ENCODE peak calls at places on chromosome 2, in four cellular contexts. M, A, Q and X are unnamed samples.
A peak's percentile ranks its signal among the peaks of the same experiment; 100 is the strongest.

GRCh38 chr2:159045545-159046454 is 77.4 kb downstream of the TANC1 start:
- DNase-seq in Q (no peak), M (no peak), A (no peak), X (no peak)

GRCh38 chr2:61877571-61878245 is 10.7 kb downstream of the CCT4 start:
- DNase-seq in A (no peak), M (peak; percentile 76), Q (no peak), X (no peak)

GRCh38 chr2:233473386-233473791 is 93.2 kb downstream of the USP40 start:
- DNase-seq in M (no peak), Q (peak; percentile 6), A (no peak), X (peak; percentile 11)

GRCh38 chr2:209591021-209591420 is 167.2 kb downstream of the MAP2 start:
- DNase-seq in A (no peak), Q (no peak), M (no peak), X (no peak)

GRCh38 chr2:138722316-138722715 is 57.9 kb downstream of the NXPH2 start:
- DNase-seq in M (no peak), Q (no peak), A (no peak), X (no peak)

GRCh38 chr2:19651466-19651865 is 250.3 kb downstream of the TTC32 start:
- DNase-seq in Q (no peak), M (no peak), A (no peak), X (no peak)

GRCh38 chr2:167582619-167583018 is 664.8 kb downstream of the STK39 start:
- DNase-seq in A (no peak), Q (no peak), M (no peak), X (no peak)

GRCh38 chr2:188326290-188326668 is 34.6 kb downstream of the GULP1 start:
- DNase-seq in A (no peak), Q (no peak), M (no peak), X (no peak)

GRCh38 chr2:233928594-233929351 is 11.6 kb downstream of the TRPM8 start:
- DNase-seq in M (peak; percentile 55), A (no peak), Q (peak; percentile 32), X (peak; percentile 43)

GRCh38 chr2:202278944-202279343 is 13.4 kb downstream of the NOP58 start:
- DNase-seq in A (no peak), Q (no peak), M (peak; percentile 67), X (no peak)

GRCh38 chr2:206700141-206700540 is 18.1 kb downstream of the DYTN start:
- DNase-seq in A (no peak), M (no peak), Q (no peak), X (no peak)

GRCh38 chr2:28294451-28294850 is 98.2 kb upstream of the FOSL2 start:
- DNase-seq in Q (no peak), M (no peak), A (no peak), X (no peak)

GRCh38 chr2:328761-329160 is 40.9 kb upstream of the ALKAL2 start:
- DNase-seq in Q (no peak), A (no peak), M (no peak), X (no peak)
- TF ChIP-seq CTCF in Q (no peak), A (no peak), M (no peak), X (no peak)

GRCh38 chr2:195732569-195732968 is 75.5 kb downstream of the SLC39A10 start:
- DNase-seq in M (no peak), Q (no peak), A (no peak), X (no peak)

GRCh38 chr2:195737531-195738162 is 80.6 kb downstream of the SLC39A10 start:
- DNase-seq in Q (no peak), A (no peak), M (no peak), X (no peak)

GRCh38 chr2:195734395-195734794 is 77.4 kb downstream of the SLC39A10 start:
- DNase-seq in M (no peak), Q (no peak), A (no peak), X (no peak)
- H3K4me1 ChIP-seq in M (peaks cover 19% of the 10 kb centered on the region), Q (no peaks in the 10 kb centered on the region), A (no peaks in the 10 kb centered on the region), X (no peaks in the 10 kb centered on the region)

DNA sequence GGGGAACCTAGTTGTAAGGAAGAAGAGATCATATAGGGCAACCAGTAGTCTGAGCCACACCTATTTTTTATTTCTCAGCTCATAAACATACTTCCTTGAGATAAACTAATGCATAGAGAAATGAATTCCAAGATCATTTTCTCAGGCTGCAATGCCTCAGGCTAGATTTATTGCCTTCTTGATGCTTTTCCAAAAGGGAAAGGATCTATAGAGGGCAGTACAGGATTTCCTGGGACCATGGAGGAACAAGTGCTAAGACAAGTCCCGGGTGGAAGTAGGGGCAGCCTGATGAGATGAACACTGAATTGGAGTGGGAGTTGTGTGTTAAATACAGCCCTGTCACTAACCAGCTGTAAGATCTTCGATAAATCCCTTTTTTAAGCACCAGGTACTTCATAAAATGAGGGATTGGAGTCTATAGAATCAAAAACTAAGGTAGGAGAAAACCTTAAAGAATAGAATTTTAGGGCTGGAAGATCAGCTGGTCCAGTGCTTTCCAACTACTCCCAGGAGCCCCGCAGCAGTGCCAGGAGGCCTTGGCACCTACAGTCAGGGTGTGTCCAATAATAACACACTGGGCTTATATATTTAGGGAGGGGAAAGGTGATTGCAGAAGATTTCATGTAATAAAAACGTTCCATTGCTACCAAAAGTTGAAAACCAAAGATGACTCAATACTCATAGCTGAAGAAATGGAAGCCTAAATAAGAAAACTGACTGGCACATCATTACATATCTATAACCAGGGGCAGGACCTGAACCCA is 58.1 kb downstream of the SERTAD2 start:
- DNase-seq in Q (peak; percentile 51), A (no peak), M (peak; percentile 38), X (no peak)
- TF ChIP-seq CTCF in Q (peak; percentile 25), A (no peak), M (peak; percentile 46), X (no peak)

GRCh38 chr2:181798022-181798421 is 93.5 kb upstream of the ITPRID2 start:
- DNase-seq in M (no peak), A (no peak), Q (no peak), X (no peak)
- H3K4me1 ChIP-seq in M (no peaks in the 10 kb centered on the region), A (no peaks in the 10 kb centered on the region), Q (no peaks in the 10 kb centered on the region), X (no peaks in the 10 kb centered on the region)

DNA sequence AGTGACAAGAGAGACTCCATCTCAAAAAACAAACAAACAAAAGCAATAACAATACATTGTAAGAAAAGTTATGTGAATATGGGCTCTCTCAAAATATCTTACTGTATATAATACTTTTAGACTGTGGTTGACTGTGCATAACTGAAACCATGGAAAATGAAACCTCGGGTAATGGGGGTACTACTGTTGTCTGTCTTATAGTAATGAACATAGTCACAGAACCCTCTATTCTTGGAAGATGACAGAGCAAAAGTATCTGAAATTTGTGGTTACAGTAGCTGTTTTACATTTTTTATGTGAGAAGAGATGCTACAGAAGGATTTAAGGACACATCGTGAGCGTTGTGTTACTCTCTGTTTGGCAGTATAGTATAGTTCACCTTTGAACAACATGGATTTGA is 60.5 kb downstream of the MAP4K4 start:
- DNase-seq in M (no peak), Q (no peak), A (no peak), X (no peak)
- TF ChIP-seq CTCF in M (no peak), Q (no peak), A (no peak), X (no peak)

DNA sequence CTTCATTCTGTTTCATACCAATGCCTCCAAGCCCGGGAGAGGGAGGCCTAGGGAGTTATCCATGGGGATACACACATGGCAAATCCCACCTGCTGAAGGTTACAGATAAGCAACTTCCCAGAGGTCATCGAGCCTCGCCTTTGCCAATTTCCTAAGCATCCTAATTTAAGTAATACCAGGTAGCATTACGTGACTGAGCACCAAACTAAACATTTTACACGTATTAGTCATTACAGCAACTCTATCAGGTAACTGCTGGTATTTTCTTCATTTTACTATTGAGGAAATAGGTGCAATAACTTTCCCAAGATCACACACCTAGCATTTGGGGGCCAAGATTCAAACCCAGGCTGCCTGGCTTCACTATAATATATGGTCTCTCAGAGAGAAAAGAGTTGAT is 30.1 kb upstream of the BZW1 start:
- DNase-seq in M (no peak), A (no peak), Q (no peak), X (no peak)
- H3K4me1 ChIP-seq in M (peaks cover 54% of the 10 kb centered on the region), A (no peaks in the 10 kb centered on the region), Q (no peaks in the 10 kb centered on the region), X (no peaks in the 10 kb centered on the region)